ENCODE peak calls at places on chromosomes 4 and X, in ten cellular contexts. One of them, this sample, is unnamed.

GRCh38 chr4:141389649-141390048 is 169.0 kb downstream of the ZNF330 start:
- DNase-seq in stimulated activated CD8-positive, alpha-beta memory T cell treated with anti-CD3 and anti-CD28 coated beads, Interleukin-7, amount 100 ng/mL, for 24 hours: no peak
- DNase-seq in aorta: no peak
- DNase-seq in CD4-positive, CD25-positive, alpha-beta regulatory T cell: no peak
- DNase-seq in EH: no peak
- DNase-seq in endothelial cell of umbilical vein: peak
- DNase-seq in Kasumi-1: no peak
- DNase-seq in NCI-H1092 treated with DMSO at 0.1 percent for 48 hours: no peak
- DNase-seq in NCI-H187: no peak
- DNase-seq in ELR: no peak
- DNase-seq in this sample: no peak

GRCh38 chr4:170776983-170777382 is 687.2 kb upstream of the AADAT start:
- DNase-seq in CD4-positive, CD25-positive, alpha-beta regulatory T cell: no peak
- DNase-seq in Kasumi-1: no peak
- DNase-seq in stimulated activated CD8-positive, alpha-beta memory T cell treated with anti-CD3 and anti-CD28 coated beads, Interleukin-7, amount 100 ng/mL, for 24 hours: no peak
- DNase-seq in aorta: no peak
- DNase-seq in NCI-H1092 treated with DMSO at 0.1 percent for 48 hours: no peak
- DNase-seq in ELR: no peak
- DNase-seq in endothelial cell of umbilical vein: no peak
- DNase-seq in EH: no peak
- DNase-seq in NCI-H187: no peak
- DNase-seq in this sample: no peak

GRCh38 chr4:140091305-140091704 is 62.7 kb downstream of the MAML3 start:
- DNase-seq in endothelial cell of umbilical vein: peak
- DNase-seq in NCI-H1092 treated with DMSO at 0.1 percent for 48 hours: no peak
- DNase-seq in stimulated activated CD8-positive, alpha-beta memory T cell treated with anti-CD3 and anti-CD28 coated beads, Interleukin-7, amount 100 ng/mL, for 24 hours: no peak
- DNase-seq in aorta: no peak
- DNase-seq in Kasumi-1: no peak
- DNase-seq in EH: no peak
- DNase-seq in NCI-H187: no peak
- DNase-seq in ELR: peak
- DNase-seq in CD4-positive, CD25-positive, alpha-beta regulatory T cell: no peak
- DNase-seq in this sample: no peak

GRCh38 chrX:56789518-56790070 is 60.6 kb downstream of the NBDY start:
- DNase-seq in EH: no peak
- DNase-seq in aorta: peak
- DNase-seq in endothelial cell of umbilical vein: no peak
- DNase-seq in stimulated activated CD8-positive, alpha-beta memory T cell treated with anti-CD3 and anti-CD28 coated beads, Interleukin-7, amount 100 ng/mL, for 24 hours: no peak
- DNase-seq in ELR: no peak
- DNase-seq in NCI-H1092 treated with DMSO at 0.1 percent for 48 hours: no peak
- DNase-seq in NCI-H187: no peak
- DNase-seq in CD4-positive, CD25-positive, alpha-beta regulatory T cell: no peak
- DNase-seq in Kasumi-1: no peak
- DNase-seq in this sample: no peak

GRCh38 chr4:5888222-5888701 is 4.6 kb downstream of the CRMP1 start:
- DNase-seq in Kasumi-1: no peak
- DNase-seq in ELR: no peak
- DNase-seq in CD4-positive, CD25-positive, alpha-beta regulatory T cell: no peak
- DNase-seq in stimulated activated CD8-positive, alpha-beta memory T cell treated with anti-CD3 and anti-CD28 coated beads, Interleukin-7, amount 100 ng/mL, for 24 hours: no peak
- DNase-seq in endothelial cell of umbilical vein: no peak
- DNase-seq in EH: no peak
- DNase-seq in NCI-H187: peak
- DNase-seq in aorta: no peak
- DNase-seq in NCI-H1092 treated with DMSO at 0.1 percent for 48 hours: peak
- DNase-seq in this sample: peak

GRCh38 chrX:31092476-31092875 is 20.6 kb upstream of the FTHL17 start:
- DNase-seq in EH: no peak
- DNase-seq in endothelial cell of umbilical vein: no peak
- DNase-seq in CD4-positive, CD25-positive, alpha-beta regulatory T cell: no peak
- DNase-seq in stimulated activated CD8-positive, alpha-beta memory T cell treated with anti-CD3 and anti-CD28 coated beads, Interleukin-7, amount 100 ng/mL, for 24 hours: no peak
- DNase-seq in NCI-H187: no peak
- DNase-seq in Kasumi-1: no peak
- DNase-seq in NCI-H1092 treated with DMSO at 0.1 percent for 48 hours: no peak
- DNase-seq in ELR: no peak
- DNase-seq in aorta: no peak
- DNase-seq in this sample: no peak

GRCh38 chr4:1721666-1722550 is 587 bp downstream of the TACC3 start:
- DNase-seq in CD4-positive, CD25-positive, alpha-beta regulatory T cell: no peak
- DNase-seq in endothelial cell of umbilical vein: no peak
- DNase-seq in NCI-H1092 treated with DMSO at 0.1 percent for 48 hours: no peak
- DNase-seq in aorta: peak
- DNase-seq in NCI-H187: no peak
- DNase-seq in Kasumi-1: peak
- DNase-seq in stimulated activated CD8-positive, alpha-beta memory T cell treated with anti-CD3 and anti-CD28 coated beads, Interleukin-7, amount 100 ng/mL, for 24 hours: no peak
- DNase-seq in EH: peak
- DNase-seq in ELR: peak
- DNase-seq in this sample: no peak

GRCh38 chrX:20362268-20363002 is 95.7 kb upstream of the RPS6KA3 start:
- DNase-seq in stimulated activated CD8-positive, alpha-beta memory T cell treated with anti-CD3 and anti-CD28 coated beads, Interleukin-7, amount 100 ng/mL, for 24 hours: no peak
- DNase-seq in NCI-H1092 treated with DMSO at 0.1 percent for 48 hours: peak
- DNase-seq in endothelial cell of umbilical vein: peak
- DNase-seq in EH: peak
- DNase-seq in NCI-H187: peak
- DNase-seq in CD4-positive, CD25-positive, alpha-beta regulatory T cell: no peak
- DNase-seq in ELR: peak
- DNase-seq in Kasumi-1: no peak
- DNase-seq in aorta: no peak
- DNase-seq in this sample: no peak

GRCh38 chrX:24146283-24146865 is 3.2 kb upstream of the ZFX start:
- DNase-seq in ELR: peak
- DNase-seq in NCI-H1092 treated with DMSO at 0.1 percent for 48 hours: no peak
- DNase-seq in endothelial cell of umbilical vein: peak
- DNase-seq in NCI-H187: no peak
- DNase-seq in EH: peak
- DNase-seq in aorta: no peak
- DNase-seq in stimulated activated CD8-positive, alpha-beta memory T cell treated with anti-CD3 and anti-CD28 coated beads, Interleukin-7, amount 100 ng/mL, for 24 hours: no peak
- DNase-seq in CD4-positive, CD25-positive, alpha-beta regulatory T cell: no peak
- DNase-seq in Kasumi-1: no peak
- DNase-seq in this sample: no peak

GRCh38 chr4:57303012-57303751 is 193.0 kb upstream of the IGFBP7 start:
- DNase-seq in NCI-H187: no peak
- DNase-seq in endothelial cell of umbilical vein: peak
- DNase-seq in NCI-H1092 treated with DMSO at 0.1 percent for 48 hours: peak
- DNase-seq in EH: peak
- DNase-seq in stimulated activated CD8-positive, alpha-beta memory T cell treated with anti-CD3 and anti-CD28 coated beads, Interleukin-7, amount 100 ng/mL, for 24 hours: no peak
- DNase-seq in aorta: no peak
- DNase-seq in Kasumi-1: peak
- DNase-seq in ELR: peak
- DNase-seq in CD4-positive, CD25-positive, alpha-beta regulatory T cell: no peak
- DNase-seq in this sample: no peak

GRCh38 chrX:9023293-9023692 is 10.6 kb downstream of the FAM9B start:
- DNase-seq in endothelial cell of umbilical vein: no peak
- DNase-seq in Kasumi-1: no peak
- DNase-seq in NCI-H1092 treated with DMSO at 0.1 percent for 48 hours: no peak
- DNase-seq in stimulated activated CD8-positive, alpha-beta memory T cell treated with anti-CD3 and anti-CD28 coated beads, Interleukin-7, amount 100 ng/mL, for 24 hours: no peak
- DNase-seq in CD4-positive, CD25-positive, alpha-beta regulatory T cell: no peak
- DNase-seq in aorta: no peak
- DNase-seq in NCI-H187: no peak
- DNase-seq in ELR: no peak
- DNase-seq in EH: no peak
- DNase-seq in this sample: no peak

GRCh38 chr4:107740381-107740780 is 20.3 kb upstream of the PAPSS1 start:
- DNase-seq in endothelial cell of umbilical vein: peak
- DNase-seq in NCI-H187: no peak
- DNase-seq in EH: peak
- DNase-seq in Kasumi-1: peak
- DNase-seq in ELR: peak
- DNase-seq in CD4-positive, CD25-positive, alpha-beta regulatory T cell: no peak
- DNase-seq in stimulated activated CD8-positive, alpha-beta memory T cell treated with anti-CD3 and anti-CD28 coated beads, Interleukin-7, amount 100 ng/mL, for 24 hours: no peak
- DNase-seq in aorta: no peak
- DNase-seq in NCI-H1092 treated with DMSO at 0.1 percent for 48 hours: no peak
- DNase-seq in this sample: no peak

GRCh38 chr4:149077142-149077541 is 634.9 kb upstream of the NR3C2 start:
- DNase-seq in stimulated activated CD8-positive, alpha-beta memory T cell treated with anti-CD3 and anti-CD28 coated beads, Interleukin-7, amount 100 ng/mL, for 24 hours: no peak
- DNase-seq in EH: no peak
- DNase-seq in endothelial cell of umbilical vein: no peak
- DNase-seq in Kasumi-1: no peak
- DNase-seq in aorta: no peak
- DNase-seq in NCI-H187: no peak
- DNase-seq in NCI-H1092 treated with DMSO at 0.1 percent for 48 hours: no peak
- DNase-seq in ELR: peak
- DNase-seq in CD4-positive, CD25-positive, alpha-beta regulatory T cell: no peak
- DNase-seq in this sample: no peak

GRCh38 chrX:136752796-136753195 is 27.9 kb downstream of the ARHGEF6 start:
- DNase-seq in NCI-H187: no peak
- DNase-seq in stimulated activated CD8-positive, alpha-beta memory T cell treated with anti-CD3 and anti-CD28 coated beads, Interleukin-7, amount 100 ng/mL, for 24 hours: no peak
- DNase-seq in EH: peak
- DNase-seq in CD4-positive, CD25-positive, alpha-beta regulatory T cell: no peak
- DNase-seq in ELR: no peak
- DNase-seq in endothelial cell of umbilical vein: no peak
- DNase-seq in Kasumi-1: no peak
- DNase-seq in NCI-H1092 treated with DMSO at 0.1 percent for 48 hours: no peak
- DNase-seq in aorta: no peak
- DNase-seq in this sample: no peak

GRCh38 chr4:80197132-80197573 is at the start of gene PRDM8:
- DNase-seq in endothelial cell of umbilical vein: no peak
- DNase-seq in NCI-H1092 treated with DMSO at 0.1 percent for 48 hours: peak
- DNase-seq in EH: peak
- DNase-seq in ELR: peak
- DNase-seq in Kasumi-1: peak
- DNase-seq in NCI-H187: peak
- DNase-seq in CD4-positive, CD25-positive, alpha-beta regulatory T cell: no peak
- DNase-seq in aorta: peak
- DNase-seq in stimulated activated CD8-positive, alpha-beta memory T cell treated with anti-CD3 and anti-CD28 coated beads, Interleukin-7, amount 100 ng/mL, for 24 hours: no peak
- DNase-seq in this sample: no peak

This sample was measured in D721Med.